ENCODE peak calls at places on chromosome 13, in six cellular contexts. E is hepatic stellate cell; P is C1 segment of cervical spinal cord; S is osteocyte; H is activated T-cell treated with anti-CD3 and anti-CD28 coated beads, Interleukin-2, amount 50 U/mL, for 4 hours; Y is cerebellum. K is an unnamed sample.

GRCh38 chr13:27261376-27261775 is 9.3 kb upstream of the RASL11A start:
- DNase-seq in E (no peak), P (no peak), S (no peak), H (no peak), Y (no peak), K (no peak)

GRCh38 chr13:66915596-66916185 is 314.4 kb downstream of the PCDH9 start:
- DNase-seq in E (peak; percentile 2), P (no peak), S (no peak), H (no peak), Y (no peak), K (peak; percentile 18)

GRCh38 chr13:102805680-102806079 is 6.8 kb downstream of the BIVM start:
- DNase-seq in E (no peak), P (no peak), S (no peak), H (no peak), Y (no peak), K (no peak)

GRCh38 chr13:46489586-46490023 is 63.4 kb upstream of the LRCH1 start:
- DNase-seq in E (peak; percentile 65), P (no peak), S (no peak), H (no peak), Y (no peak), K (peak; percentile 75)

GRCh38 chr13:40329682-40330485 is 336.6 kb downstream of the FOXO1 start:
- DNase-seq in E (no peak), P (no peak), S (no peak), H (no peak), Y (no peak), K (no peak)

GRCh38 chr13:113672002-113672651 is 5.1 kb downstream of the GRK1 start:
- DNase-seq in E (no peak), P (no peak), S (no peak), H (no peak), Y (no peak), K (no peak)

GRCh38 chr13:36718146-36718545 is 44.3 kb downstream of the SERTM1 start:
- DNase-seq in E (no peak), P (no peak), S (no peak), H (no peak), Y (no peak), K (no peak)

GRCh38 chr13:84446972-84447700 is 564.9 kb upstream of the SLITRK1 start:
- DNase-seq in E (no peak), P (no peak), S (peak; percentile 92), H (no peak), Y (no peak), K (no peak)

GRCh38 chr13:44516771-44517170 is 59.4 kb downstream of the TSC22D1 start:
- DNase-seq in E (no peak), P (no peak), S (no peak), H (no peak), Y (no peak), K (no peak)

GRCh38 chr13:99269627-99270252 is 11.6 kb upstream of the GPR18 start:
- DNase-seq in E (peak; percentile 22), P (no peak), S (no peak), H (peak; percentile 17), Y (peak; percentile 8), K (peak; percentile 67)

GRCh38 chr13:80161219-80161618 is 179.7 kb downstream of the SPRY2 start:
- DNase-seq in E (no peak), P (no peak), S (no peak), H (no peak), Y (no peak), K (no peak)

K was measured in AG08395.